ENCODE peak calls at places on chromosomes 6 and 20, in seven cellular contexts. A is body of pancreas, X is cardiac fibroblast, H is fibroblast of lung, D is cardiac muscle cell, Z is stomach, V is lower leg skin. T is an unnamed sample.

GRCh38 chr20:41135187-41135887 is 2.0 kb upstream of the PLCG1 start:
- DNase-seq in A (peak; percentile 52), X (peak; percentile 46), H (no peak), D (peak; percentile 70), Z (peak; percentile 61), V (no peak), T (no peak)

GRCh38 chr6:67630146-67630545 is 1004.9 kb upstream of the ADGRB3 start:
- DNase-seq in A (no peak), X (peak; percentile 96), H (peak; percentile 99), D (no peak), Z (no peak), V (no peak), T (peak; percentile 7)

GRCh38 chr20:59153832-59154231 is 9.8 kb upstream of the ZNF831 start:
- DNase-seq in A (no peak), X (no peak), H (no peak), D (no peak), Z (no peak), V (no peak), T (no peak)

GRCh38 chr6:85644374-85644762 is 1.7 kb upstream of the SYNCRIP start:
- DNase-seq in A (no peak), X (no peak), H (no peak), D (no peak), Z (no peak), V (no peak), T (no peak)

GRCh38 chr20:61804896-61805295 is 260.8 kb downstream of the TAF4 start:
- DNase-seq in A (no peak), X (no peak), H (peak; percentile 11), D (no peak), Z (no peak), V (no peak), T (no peak)

GRCh38 chr6:105810105-105810921 is 275.8 kb upstream of the PRDM1 start:
- DNase-seq in A (peak; percentile 49), X (peak; percentile 85), H (peak; percentile 88), D (no peak), Z (no peak), V (peak; percentile 64), T (no peak)

GRCh38 chr20:64104667-64105451 is 2.5 kb downstream of the NPBWR2 start:
- DNase-seq in A (no peak), X (no peak), H (no peak), D (no peak), Z (no peak), V (no peak), T (no peak)

GRCh38 chr6:106084106-106084963 is 1.8 kb upstream of the PRDM1 start:
- DNase-seq in A (peak; percentile 46), X (peak; percentile 91), H (peak; percentile 90), D (peak; percentile 70), Z (no peak), V (no peak), T (peak; percentile 92)

GRCh38 chr20:49379338-49379737 is 101.5 kb upstream of the ZNFX1 start:
- DNase-seq in A (no peak), X (no peak), H (no peak), D (no peak), Z (no peak), V (no peak), T (no peak)

GRCh38 chr6:10235339-10235738 is 179.5 kb downstream of the TFAP2A start:
- DNase-seq in A (no peak), X (no peak), H (peak; percentile 2), D (no peak), Z (no peak), V (no peak), T (no peak)

GRCh38 chr6:11043961-11044711 is at the start of gene ELOVL2:
- DNase-seq in A (peak; percentile 40), X (peak; percentile 17), H (peak; percentile 54), D (peak; percentile 83), Z (no peak), V (no peak), T (no peak)

GRCh38 chr20:17394411-17394810 is 136.8 kb downstream of the BFSP1 start:
- DNase-seq in A (no peak), X (no peak), H (no peak), D (no peak), Z (no peak), V (no peak), T (no peak)

GRCh38 chr6:40336986-40337780 is 250.0 kb downstream of the LRFN2 start:
- DNase-seq in A (no peak), X (no peak), H (no peak), D (no peak), Z (no peak), V (no peak), T (no peak)

GRCh38 chr20:38023181-38024085 is 9.8 kb downstream of the TTI1 start:
- DNase-seq in A (no peak), X (peak; percentile 76), H (peak; percentile 79), D (no peak), Z (no peak), V (no peak), T (no peak)

GRCh38 chr20:23446505-23446904 is 6.2 kb downstream of the CST11 start:
- DNase-seq in A (peak; percentile 55), X (peak; percentile 65), H (peak; percentile 48), D (peak; percentile 67), Z (peak; percentile 69), V (no peak), T (peak; percentile 31)

GRCh38 chr6:125598422-125598821 is 151.0 kb upstream of the HEY2 start:
- DNase-seq in A (peak; percentile 40), X (peak; percentile 94), H (peak; percentile 39), D (no peak), Z (no peak), V (peak; percentile 51), T (peak; percentile 32)

GRCh38 chr6:72825265-72825918 is 203.5 kb downstream of the KCNQ5 start:
- DNase-seq in A (no peak), X (peak; percentile 76), H (peak; percentile 71), D (no peak), Z (no peak), V (no peak), T (peak; percentile 84)

GRCh38 chr6:131292145-131292938 is 157.1 kb downstream of the AKAP7 start:
- DNase-seq in A (no peak), X (no peak), H (no peak), D (peak; percentile 26), Z (no peak), V (no peak), T (no peak)

GRCh38 chr20:22686097-22686496 is 101.7 kb upstream of the FOXA2 start:
- DNase-seq in A (peak; percentile 63), X (peak; percentile 73), H (peak; percentile 35), D (peak; percentile 51), Z (peak; percentile 61), V (no peak), T (no peak)

GRCh38 chr6:112592159-112592558 is 245.0 kb downstream of the RFPL4B start:
- DNase-seq in A (no peak), X (no peak), H (peak; percentile 51), D (no peak), Z (no peak), V (no peak), T (no peak)

GRCh38 chr20:3712279-3712873 is at the start of gene SIGLEC1:
- DNase-seq in A (peak; percentile 78), X (no peak), H (no peak), D (no peak), Z (peak; percentile 34), V (peak; percentile 60), T (no peak)

GRCh38 chr6:110355727-110356126 is 2.4 kb downstream of the METTL24 start:
- DNase-seq in A (no peak), X (no peak), H (no peak), D (no peak), Z (no peak), V (no peak), T (no peak)

DNA sequence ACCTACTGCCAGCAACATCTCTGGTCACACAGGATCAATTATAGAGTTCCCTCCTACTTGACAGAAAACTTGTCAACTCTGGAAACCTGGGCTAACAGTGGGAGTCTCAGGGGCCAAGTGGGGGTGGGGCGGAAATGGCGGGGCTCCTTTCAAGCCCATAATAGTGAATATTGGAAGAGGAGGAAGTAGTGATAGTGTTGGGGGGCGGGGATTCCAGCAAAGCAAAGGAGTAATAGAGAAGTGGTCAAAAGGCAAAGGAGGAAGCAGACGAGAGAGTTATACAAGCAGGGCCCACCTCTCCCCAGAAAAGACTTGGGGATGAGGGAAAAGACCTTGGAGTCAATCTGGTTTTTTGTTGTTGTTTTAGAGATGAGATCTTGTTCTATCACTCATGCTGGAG is 2.1 kb downstream of the DEF6 start:
- DNase-seq in A (peak; percentile 66), X (no peak), H (no peak), D (no peak), Z (no peak), V (no peak), T (no peak)
- H3K4me3 ChIP-seq in A (no peak overlapping the region), X (no peak overlapping the region), H (no peak overlapping the region), D (no peak overlapping the region), Z (peak overlapping the region; percentile 2), V (no peak overlapping the region), T (no peak overlapping the region)

DNA sequence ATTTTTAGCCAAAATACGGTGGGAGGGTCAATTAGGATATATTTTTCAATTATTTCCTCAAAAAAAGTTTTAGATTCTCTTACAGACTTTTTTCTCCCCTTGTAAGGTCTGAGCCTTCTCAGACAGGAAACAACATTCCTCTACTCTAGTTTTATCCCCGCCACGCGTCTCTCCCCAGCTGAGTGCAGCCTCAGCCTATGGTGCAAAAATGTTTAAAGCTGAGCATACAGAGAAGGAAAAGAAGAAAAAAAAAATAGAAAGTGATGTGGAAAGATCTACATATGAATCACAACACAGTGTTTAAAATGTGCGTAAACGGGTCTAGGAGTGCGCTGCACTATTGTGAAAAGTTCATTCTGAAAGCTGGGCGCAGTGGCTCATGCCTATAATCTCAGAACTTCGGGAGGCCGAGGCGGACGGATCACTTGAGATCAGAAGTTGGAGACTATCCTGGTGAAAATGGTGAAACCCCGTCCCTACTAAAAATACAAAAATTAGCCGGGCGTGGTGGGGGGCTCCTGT is 159.0 kb downstream of the TRIM27 start:
- DNase-seq in A (no peak), X (no peak), H (no peak), D (no peak), Z (no peak), V (no peak), T (no peak)
- TF ChIP-seq CTCF in A (no peak), X (no peak), H (no peak), D (no peak), Z (no peak), V (no peak), T (no peak)

DNA sequence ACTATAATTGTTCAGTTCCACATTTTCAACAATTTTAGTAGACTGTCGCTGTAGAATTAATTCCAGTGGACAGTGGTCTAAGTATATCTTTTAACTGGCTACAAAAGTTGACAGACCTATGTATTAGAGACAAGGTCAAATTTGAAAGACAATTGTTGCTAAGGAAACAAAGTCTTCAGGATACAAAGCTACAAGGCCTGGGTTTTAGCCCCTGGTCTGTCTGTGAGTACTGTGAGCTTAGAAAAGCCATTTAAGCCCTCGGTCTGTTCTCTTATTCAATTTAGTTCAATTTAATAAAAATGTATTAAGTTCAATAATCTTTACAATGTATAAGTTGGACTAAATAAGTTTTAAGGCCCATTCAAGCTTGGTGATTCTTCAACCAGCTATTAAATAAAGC is 352.5 kb downstream of the HDGFL1 start:
- DNase-seq in A (no peak), X (no peak), H (no peak), D (peak; percentile 17), Z (no peak), V (no peak), T (no peak)
- H3K4me3 ChIP-seq in A (no peak overlapping the region), X (no peak overlapping the region), H (no peak overlapping the region), D (no peak overlapping the region), Z (no peak overlapping the region), V (no peak overlapping the region), T (no peak overlapping the region)

GRCh38 chr6:156107514-156108150 is 652.0 kb upstream of the NOX3 start:
- DNase-seq in A (no peak), X (no peak), H (no peak), D (no peak), Z (no peak), V (peak; percentile 23), T (no peak)

GRCh38 chr6:156098858-156099257 is 643.2 kb upstream of the NOX3 start:
- DNase-seq in A (no peak), X (no peak), H (no peak), D (no peak), Z (no peak), V (no peak), T (no peak)

GRCh38 chr6:156102129-156102528 is 646.5 kb upstream of the NOX3 start:
- DNase-seq in A (no peak), X (peak; percentile 1), H (no peak), D (no peak), Z (no peak), V (no peak), T (no peak)
- TF ChIP-seq CTCF in A (no peak), X (no peak), H (peak; percentile 43), D (no peak), Z (no peak), V (no peak), T (peak; percentile 65)

T was measured in epithelial cell of proximal tubule.